ENCODE peak calls at places on chromosomes 7 and 10, in five cellular contexts. V is neural progenitor cell, A is IMR-90, J is GM12878, H is PC-9. S is an unnamed sample. For H4K20me1, the result is how much of the 10 kb centered on the place peaks cover.

GRCh38 chr10:35940067-35940989 is 298.2 kb upstream of the FZD8 start:
- DNase-seq in V (peak), A (peak), J (no peak), H (no peak), S (peak)

GRCh38 chr10:66167816-66168215 is 758.0 kb upstream of the LRRTM3 start:
- DNase-seq in V (no peak), A (no peak), J (no peak), H (peak), S (no peak)

GRCh38 chr7:120941856-120942255 is 8.7 kb upstream of the ING3 start:
- DNase-seq in V (no peak), A (no peak), J (no peak), H (no peak), S (no peak)

GRCh38 chr7:81173766-81174281 is 255.0 kb upstream of the SEMA3C start:
- DNase-seq in V (peak), A (peak), J (no peak), H (peak), S (peak)

GRCh38 chr10:91290607-91291006 is 70.1 kb downstream of the PCGF5 start:
- DNase-seq in V (no peak), A (no peak), J (no peak), H (no peak), S (no peak)

GRCh38 chr10:119421887-119422684 is 120.4 kb downstream of the RGS10 start:
- DNase-seq in V (no peak), A (peak), J (no peak), H (no peak), S (peak)

GRCh38 chr10:129467346-129468119 is 492 bp downstream of the MGMT start:
- DNase-seq in V (no peak), A (peak), J (no peak), H (peak), S (peak)

GRCh38 chr7:143043391-143043790 is 8.8 kb upstream of the OR6V1 start:
- DNase-seq in V (no peak), A (no peak), J (no peak), H (no peak), S (peak)

GRCh38 chr10:92074126-92074887 is 150.7 kb downstream of the BTAF1 start:
- DNase-seq in V (no peak), A (peak), J (no peak), H (no peak), S (peak)

GRCh38 chr10:97718659-97719142 is 5.2 kb downstream of the MARVELD1 start:
- DNase-seq in V (peak), A (no peak), J (no peak), H (peak), S (peak)

GRCh38 chr10:102602272-102603045 is 41.8 kb upstream of the TRIM8 start:
- DNase-seq in V (no peak), A (no peak), J (no peak), H (no peak), S (peak)

GRCh38 chr10:52740913-52741675 is 31.5 kb downstream of the MBL2 start:
- DNase-seq in V (peak), A (peak), J (no peak), H (peak), S (peak)

GRCh38 chr10:102801978-102802377 is 35.2 kb downstream of the CYP17A1 start:
- DNase-seq in V (no peak), A (no peak), J (no peak), H (no peak), S (no peak)

GRCh38 chr10:72337039-72337629 is 17.6 kb downstream of the DNAJB12 start:
- DNase-seq in V (peak), A (peak), J (no peak), H (peak), S (peak)

GRCh38 chr7:96547371-96547811 is 162.3 kb downstream of the SEM1 start:
- DNase-seq in V (no peak), A (no peak), J (no peak), H (peak), S (no peak)

GRCh38 chr10:13449296-13449695 is 79.5 kb downstream of the BEND7 start:
- DNase-seq in V (no peak), A (peak), J (no peak), H (no peak), S (peak)

GRCh38 chr10:132157101-132157500 is 29.6 kb upstream of the DPYSL4 start:
- DNase-seq in V (no peak), A (no peak), J (no peak), H (no peak), S (no peak)

GRCh38 chr7:1725199-1725701 is 55.2 kb downstream of the ELFN1 start:
- DNase-seq in V (peak), A (no peak), J (no peak), H (no peak), S (peak)

GRCh38 chr10:78215645-78216044 is 182.0 kb downstream of the RPS24 start:
- DNase-seq in V (no peak), A (peak), J (no peak), H (no peak), S (peak)

GRCh38 chr10:132419631-132420468 is 22.9 kb downstream of the PWWP2B start:
- DNase-seq in V (no peak), A (no peak), J (no peak), H (no peak), S (peak)

GRCh38 chr7:148650232-148650858 is 48.4 kb upstream of the CUL1 start:
- DNase-seq in V (no peak), A (peak), J (no peak), H (no peak), S (peak)

GRCh38 chr7:24821045-24821853 is 64.0 kb upstream of the GSDME start:
- DNase-seq in V (no peak), A (peak), J (peak), H (peak), S (peak)

GRCh38 chr7:22723171-22723601 is 3.8 kb upstream of the IL6 start:
- DNase-seq in V (no peak), A (peak), J (no peak), H (no peak), S (peak)

GRCh38 chr10:17235136-17235535 is 7.1 kb downstream of the VIM start:
- DNase-seq in V (peak), A (no peak), J (no peak), H (no peak), S (peak)
- H4K20me1 ChIP-seq in V (under half), A (half or more), J (under half), H (under half), S (under half)

DNA sequence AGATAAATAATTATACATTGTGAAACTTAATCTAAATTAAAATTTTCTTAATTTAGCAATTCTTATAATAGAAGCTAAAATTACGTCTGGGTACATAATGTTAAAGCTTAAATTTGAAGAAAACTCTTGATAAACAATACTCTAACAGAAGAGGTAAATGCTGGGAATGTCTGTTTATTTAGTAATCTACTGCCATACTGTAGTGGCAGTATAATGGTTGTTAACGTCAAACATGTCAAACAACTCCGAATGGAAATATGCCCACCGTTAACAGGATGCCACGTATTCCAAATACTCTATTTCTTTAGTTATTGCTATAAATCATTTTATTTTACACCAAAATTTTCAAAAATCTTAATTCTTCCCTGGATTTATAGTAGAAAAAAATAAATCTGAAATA is 40.0 kb upstream of the PTPN12 start:
- DNase-seq in V (no peak), A (no peak), J (no peak), H (no peak), S (no peak)
- H4K20me1 ChIP-seq in V (under half), A (under half), J (under half), H (under half), S (under half)

GRCh38 chr7:66748791-66749190 is 8.3 kb downstream of the RABGEF1 start:
- DNase-seq in V (no peak), A (no peak), J (no peak), H (no peak), S (peak)

GRCh38 chr7:66747385-66748126 is 7.0 kb downstream of the RABGEF1 start:
- DNase-seq in V (peak), A (no peak), J (no peak), H (no peak), S (peak)

GRCh38 chr7:66754541-66754940 is 14.0 kb downstream of the RABGEF1 start:
- DNase-seq in V (no peak), A (peak), J (no peak), H (no peak), S (no peak)

GRCh38 chr7:66748127-66748511 is 7.6 kb downstream of the RABGEF1 start:
- DNase-seq in V (no peak), A (no peak), J (no peak), H (no peak), S (peak)

DNA sequence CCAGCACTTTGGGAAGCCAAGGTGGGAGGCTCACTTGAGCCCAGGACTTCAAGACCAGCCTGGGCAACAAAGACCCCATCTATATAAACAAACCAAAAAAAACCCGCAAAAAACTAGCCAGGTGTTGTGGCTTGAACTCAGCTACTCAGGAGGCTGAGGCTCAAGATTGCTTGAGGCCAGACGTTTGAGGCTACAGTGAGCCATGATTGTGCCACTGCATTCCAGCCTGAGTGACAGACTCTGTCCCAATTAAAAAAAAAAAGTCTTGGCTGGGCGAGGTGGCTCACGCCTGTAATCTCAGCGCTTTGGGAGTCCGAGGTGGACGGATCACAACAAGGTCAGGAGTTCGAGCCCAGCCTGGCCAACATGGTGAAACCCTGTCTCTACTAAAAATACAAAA is 11.4 kb downstream of the RABGEF1 start:
- DNase-seq in V (no peak), A (no peak), J (no peak), H (no peak), S (no peak)
- H4K20me1 ChIP-seq in V (half or more), A (half or more), J (under half), H (half or more), S (half or more)

GRCh38 chr7:55095672-55096071 is 76.9 kb downstream of the EGFR start:
- DNase-seq in V (no peak), A (no peak), J (no peak), H (no peak), S (no peak)

GRCh38 chr7:55094122-55094690 is 75.4 kb downstream of the EGFR start:
- DNase-seq in V (no peak), A (no peak), J (no peak), H (no peak), S (no peak)

GRCh38 chr7:55093674-55094073 is 74.9 kb downstream of the EGFR start:
- DNase-seq in V (no peak), A (no peak), J (no peak), H (no peak), S (no peak)

GRCh38 chr7:55099086-55099831 is 80.4 kb downstream of the EGFR start:
- DNase-seq in V (no peak), A (peak), J (no peak), H (no peak), S (peak)

GRCh38 chr7:55096318-55096717 is 77.5 kb downstream of the EGFR start:
- DNase-seq in V (no peak), A (no peak), J (no peak), H (no peak), S (no peak)
- H4K20me1 ChIP-seq in V (under half), A (half or more), J (under half), H (half or more), S (under half)